ENCODE peak calls at places on chromosomes 12 and 14, in ten cellular contexts. D, B, J, I, N, W, S, Z, M and H are unnamed samples.

GRCh38 chr12:122834229-122834920 is 882 bp upstream of the HIP1R start:
- DNase-seq in D (peak), B (no peak), J (peak), I (no peak), N (peak), W (peak), S (peak), Z (peak), M (peak), H (peak)

GRCh38 chr14:89085154-89086059 is 261.0 kb downstream of the TTC8 start:
- DNase-seq in D (no peak), B (no peak), J (no peak), I (no peak), N (peak), W (no peak), S (no peak), Z (no peak), M (peak), H (peak)

GRCh38 chr14:65062096-65063075 is 39.9 kb downstream of the MAX start:
- DNase-seq in D (no peak), B (no peak), J (peak), I (no peak), N (no peak), W (no peak), S (no peak), Z (no peak), M (no peak), H (no peak)

GRCh38 chr14:54786816-54787215 is 115.8 kb downstream of the GCH1 start:
- DNase-seq in D (no peak), B (no peak), J (no peak), I (no peak), N (no peak), W (no peak), S (no peak), Z (peak), M (no peak), H (no peak)

GRCh38 chr14:94690486-94690885 is 78.3 kb downstream of the SERPINA3 start:
- DNase-seq in D (no peak), B (no peak), J (no peak), I (no peak), N (no peak), W (no peak), S (peak), Z (no peak), M (no peak), H (no peak)

GRCh38 chr12:46710125-46710743 is 115.6 kb downstream of the SLC38A4 start:
- DNase-seq in D (no peak), B (no peak), J (no peak), I (no peak), N (no peak), W (no peak), S (no peak), Z (no peak), M (no peak), H (no peak)

GRCh38 chr12:12467701-12468218 is 94.9 kb downstream of the DUSP16 start:
- DNase-seq in D (peak), B (no peak), J (no peak), I (no peak), N (peak), W (no peak), S (no peak), Z (no peak), M (no peak), H (no peak)

GRCh38 chr12:56099787-56100186 is 4.6 kb upstream of the PA2G4 start:
- DNase-seq in D (no peak), B (no peak), J (no peak), I (no peak), N (no peak), W (no peak), S (no peak), Z (no peak), M (no peak), H (no peak)

GRCh38 chr14:65483647-65484046 is 71.1 kb downstream of the FUT8 start:
- DNase-seq in D (no peak), B (no peak), J (peak), I (no peak), N (no peak), W (no peak), S (no peak), Z (no peak), M (no peak), H (no peak)

DNA sequence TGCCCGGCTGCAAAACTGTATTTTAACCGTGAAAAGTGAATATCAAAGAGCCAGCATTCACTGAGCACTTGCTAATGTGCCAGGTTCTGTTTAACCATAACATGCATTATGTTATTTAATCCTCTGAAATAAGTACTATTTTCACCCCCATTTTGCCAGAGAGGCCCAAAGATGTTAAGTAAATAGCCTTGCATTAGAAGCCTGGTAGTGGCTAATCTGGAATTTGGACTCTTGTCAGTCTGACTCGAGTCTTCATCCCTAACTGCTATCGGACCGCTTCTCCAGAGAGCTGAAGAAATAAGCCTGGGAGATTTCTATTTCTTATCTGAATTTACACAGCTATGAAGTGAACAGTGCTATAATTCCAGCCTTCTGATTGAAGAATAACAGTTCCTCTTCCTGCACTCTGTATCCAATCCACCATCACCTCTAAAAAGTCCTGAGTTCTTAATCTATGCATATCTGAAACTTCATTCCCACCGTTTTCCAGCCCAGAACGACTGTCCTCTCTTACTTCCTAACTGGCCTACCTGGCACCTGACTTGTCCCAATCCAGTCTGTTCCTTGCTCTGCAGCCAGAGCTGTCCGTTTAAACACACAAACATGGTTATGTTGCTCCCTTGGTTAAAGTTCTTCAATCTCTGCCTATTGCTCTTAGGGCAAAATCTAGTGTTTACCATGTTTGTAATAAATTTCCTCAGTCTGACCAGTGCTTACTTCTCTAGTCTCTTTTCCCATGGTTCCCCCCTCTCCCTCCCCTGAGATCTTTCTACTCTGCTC is 2.3 kb downstream of the POLR3B start:
- DNase-seq in D (no peak), B (no peak), J (no peak), I (no peak), N (no peak), W (no peak), S (no peak), Z (no peak), M (no peak), H (no peak)
- H3K4me3 ChIP-seq in D (no peak), B (no peak), J (no peak), I (no peak), N (no peak), W (no peak), S (no peak), Z (no peak), M (no peak), H (no peak)

GRCh38 chr14:51666070-51666469 is 14.4 kb downstream of the FRMD6 start:
- DNase-seq in D (no peak), B (no peak), J (no peak), I (no peak), N (no peak), W (no peak), S (no peak), Z (no peak), M (no peak), H (no peak)

GRCh38 chr14:51674294-51675002 is 22.7 kb downstream of the FRMD6 start:
- DNase-seq in D (no peak), B (no peak), J (peak), I (no peak), N (peak), W (no peak), S (no peak), Z (no peak), M (peak), H (no peak)

GRCh38 chr14:51666831-51667230 is 15.1 kb downstream of the FRMD6 start:
- DNase-seq in D (no peak), B (no peak), J (no peak), I (no peak), N (no peak), W (no peak), S (no peak), Z (no peak), M (no peak), H (no peak)

GRCh38 chr14:51663783-51664326 is 12.1 kb downstream of the FRMD6 start:
- DNase-seq in D (no peak), B (no peak), J (no peak), I (no peak), N (no peak), W (no peak), S (no peak), Z (no peak), M (no peak), H (no peak)

DNA sequence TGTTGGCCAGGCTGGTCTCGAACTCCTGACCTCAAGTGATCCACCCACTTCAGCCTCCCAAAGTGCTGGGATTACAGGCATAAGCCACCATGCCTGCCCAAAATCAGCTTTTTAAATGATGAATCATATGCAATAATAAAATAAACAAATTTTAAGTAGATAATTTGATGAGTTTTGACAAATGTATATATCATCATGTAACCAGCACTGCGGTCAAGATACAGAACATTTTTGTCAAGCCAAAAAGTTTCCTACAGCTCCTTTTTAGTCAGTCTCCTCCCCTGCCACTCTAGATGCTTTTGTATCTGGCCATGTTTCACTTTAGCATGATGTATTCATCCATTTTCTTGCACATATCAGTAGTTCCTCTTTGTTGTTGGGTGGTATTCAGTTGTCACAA is 17.2 kb downstream of the FRMD6 start:
- DNase-seq in D (no peak), B (no peak), J (no peak), I (no peak), N (peak), W (no peak), S (no peak), Z (no peak), M (no peak), H (no peak)
- H3K4me3 ChIP-seq in D (no peak), B (no peak), J (no peak), I (no peak), N (no peak), W (no peak), S (no peak), Z (no peak), M (no peak), H (no peak)

GRCh38 chr12:130952545-130952954 is 1.2 kb upstream of the ADGRD1 start:
- DNase-seq in D (no peak), B (peak), J (no peak), I (no peak), N (no peak), W (no peak), S (no peak), Z (no peak), M (no peak), H (peak)

GRCh38 chr12:130956009-130956408 is 2.3 kb downstream of the ADGRD1 start:
- DNase-seq in D (no peak), B (no peak), J (no peak), I (no peak), N (no peak), W (no peak), S (no peak), Z (no peak), M (no peak), H (no peak)

GRCh38 chr12:130953783-130954543 is at the start of gene ADGRD1:
- DNase-seq in D (peak), B (peak), J (no peak), I (peak), N (peak), W (no peak), S (no peak), Z (peak), M (peak), H (peak)

GRCh38 chr12:130955238-130955816 is 1.6 kb downstream of the ADGRD1 start:
- DNase-seq in D (no peak), B (peak), J (no peak), I (no peak), N (no peak), W (no peak), S (no peak), Z (no peak), M (no peak), H (no peak)

DNA sequence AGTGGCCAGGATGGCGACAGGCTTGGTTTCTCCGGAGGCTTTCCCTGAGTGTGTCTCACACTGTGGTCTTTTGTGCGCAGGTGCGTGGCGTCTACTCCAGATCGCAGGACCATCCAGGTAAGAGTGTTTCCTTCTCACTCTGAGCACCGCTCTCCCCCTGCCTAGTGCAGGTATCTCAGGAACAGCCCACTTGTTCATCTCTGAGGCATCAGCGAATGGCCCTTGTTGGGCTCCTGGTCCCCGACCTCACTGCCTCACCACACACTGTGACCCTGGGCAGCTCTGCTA is 781 bp downstream of the ADGRD1 start:
- DNase-seq in D (peak), B (no peak), J (no peak), I (no peak), N (no peak), W (no peak), S (no peak), Z (no peak), M (no peak), H (no peak)
- H3K4me3 ChIP-seq in D (no peak), B (peak), J (no peak), I (peak), N (no peak), W (no peak), S (peak), Z (peak), M (no peak), H (peak)

DNA sequence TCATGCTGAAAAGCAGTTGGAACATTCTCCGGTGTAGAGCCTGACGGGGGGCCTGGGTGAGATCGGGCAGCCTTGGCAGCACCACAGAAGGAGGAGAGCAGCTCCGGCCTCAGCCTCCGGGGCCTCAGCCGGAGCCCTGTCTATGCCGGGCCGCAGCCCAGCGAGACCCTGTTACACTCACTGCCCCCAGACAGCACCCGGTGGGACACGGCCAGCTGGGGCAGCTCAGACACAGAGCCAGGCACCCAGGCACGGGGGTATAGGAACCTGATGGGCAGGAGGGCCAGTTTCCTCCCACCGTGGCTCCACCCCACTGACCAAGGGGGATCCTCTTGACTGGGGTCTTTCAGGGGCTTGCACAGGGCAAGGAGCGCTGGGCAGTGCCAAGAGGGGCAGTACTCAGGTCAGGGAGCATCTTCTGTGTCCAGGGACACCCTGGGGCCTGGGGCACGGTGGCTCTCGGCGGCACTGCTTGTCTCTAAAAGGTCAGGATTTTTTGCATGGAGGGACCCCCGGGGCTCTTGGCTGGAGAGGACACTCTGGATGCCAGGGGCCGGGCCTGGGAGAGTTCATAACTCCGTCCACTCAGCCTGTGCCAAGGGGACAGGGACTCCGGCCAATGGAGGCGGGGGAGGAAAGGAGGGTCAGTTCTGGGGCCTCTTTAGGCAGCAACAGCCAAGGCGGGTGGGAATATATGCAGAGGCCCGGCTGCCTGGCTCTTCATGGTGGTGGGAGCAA is 9.4 kb downstream of the INF2 start:
- DNase-seq in D (no peak), B (peak), J (no peak), I (peak), N (no peak), W (no peak), S (peak), Z (no peak), M (peak), H (peak)
- H3K4me3 ChIP-seq in D (no peak), B (no peak), J (no peak), I (peak), N (no peak), W (no peak), S (no peak), Z (no peak), M (no peak), H (no peak)

GRCh38 chr12:33205986-33206385 is 233.6 kb downstream of the SYT10 start:
- DNase-seq in D (no peak), B (no peak), J (peak), I (no peak), N (no peak), W (no peak), S (no peak), Z (no peak), M (no peak), H (no peak)
- H3K4me3 ChIP-seq in D (no peak), B (no peak), J (peak), I (no peak), N (no peak), W (no peak), S (no peak), Z (no peak), M (no peak), H (no peak)

GRCh38 chr12:15629761-15630160 is 159.4 kb downstream of the EPS8 start:
- DNase-seq in D (no peak), B (no peak), J (peak), I (no peak), N (peak), W (no peak), S (no peak), Z (no peak), M (peak), H (no peak)
- H3K4me3 ChIP-seq in D (no peak), B (no peak), J (peak), I (no peak), N (no peak), W (no peak), S (no peak), Z (no peak), M (no peak), H (no peak)